ENCODE peak calls at places on chromosomes 1 and 21, in seven cellular contexts. O, N, M, Z, W, B and J are unnamed samples.

GRCh38 chr1:13701274-13701650 is 1.3 kb downstream of the PRDM2 start:
- DNase-seq in O (no peak), N (no peak), M (no peak), Z (no peak), W (no peak), B (no peak), J (no peak)

GRCh38 chr1:88650676-88651418 is 33.2 kb upstream of the PKN2 start:
- DNase-seq in O (no peak), N (no peak), M (no peak), Z (peak; percentile 3), W (no peak), B (no peak), J (no peak)

GRCh38 chr1:36306210-36306901 is at the start of gene SH3D21:
- DNase-seq in O (peak; percentile 81), N (peak; percentile 75), M (peak; percentile 11), Z (no peak), W (peak; percentile 67), B (no peak), J (no peak)

GRCh38 chr1:8358897-8359616 is 41.1 kb downstream of the SLC45A1 start:
- DNase-seq in O (no peak), N (no peak), M (no peak), Z (no peak), W (no peak), B (no peak), J (no peak)

GRCh38 chr1:6922096-6922931 is 137.1 kb downstream of the CAMTA1 start:
- DNase-seq in O (peak; percentile 76), N (no peak), M (peak; percentile 42), Z (peak; percentile 70), W (no peak), B (no peak), J (peak; percentile 43)

GRCh38 chr21:28737671-28738279 is 254.9 kb downstream of the LTN1 start:
- DNase-seq in O (no peak), N (no peak), M (peak; percentile 31), Z (peak; percentile 5), W (no peak), B (no peak), J (no peak)

GRCh38 chr1:202750761-202751160 is 40.5 kb upstream of the SYT2 start:
- DNase-seq in O (no peak), N (no peak), M (no peak), Z (no peak), W (no peak), B (no peak), J (no peak)

GRCh38 chr1:232578681-232579195 is 51.2 kb downstream of the SIPA1L2 start:
- DNase-seq in O (no peak), N (no peak), M (no peak), Z (no peak), W (no peak), B (no peak), J (no peak)

GRCh38 chr1:179021873-179022272 is 3.8 kb upstream of the FAM20B start:
- DNase-seq in O (no peak), N (peak; percentile 27), M (no peak), Z (no peak), W (peak; percentile 56), B (no peak), J (peak; percentile 40)

GRCh38 chr1:214464303-214465287 is 86.8 kb downstream of the PTPN14 start:
- DNase-seq in O (no peak), N (no peak), M (no peak), Z (no peak), W (no peak), B (peak; percentile 76), J (no peak)